ENCODE peak calls at places on chromosome 16, in five cellular contexts. One of them, this sample, is unnamed.

GRCh38 chr16:20695024-20695423 is 2.5 kb downstream of the ACSM1 start:
- DNase-seq in CD8-positive, alpha-beta memory T cell: no peak
- DNase-seq in mammary epithelial cell: no peak
- DNase-seq in lower leg skin: no peak
- DNase-seq in AG10803: no peak
- DNase-seq in this sample: no peak

GRCh38 chr16:8712589-8713361 is 38.4 kb downstream of the ABAT start:
- DNase-seq in CD8-positive, alpha-beta memory T cell: no peak
- DNase-seq in mammary epithelial cell: no peak
- DNase-seq in lower leg skin: no peak
- DNase-seq in AG10803: no peak
- DNase-seq in this sample: no peak

GRCh38 chr16:74748710-74749073 is 25.9 kb downstream of the FA2H start:
- DNase-seq in CD8-positive, alpha-beta memory T cell: no peak
- DNase-seq in mammary epithelial cell: no peak
- DNase-seq in lower leg skin: no peak
- DNase-seq in AG10803: no peak
- DNase-seq in this sample: no peak

GRCh38 chr16:57343131-57343731 is 15.4 kb upstream of the CCL22 start:
- DNase-seq in CD8-positive, alpha-beta memory T cell: no peak
- DNase-seq in mammary epithelial cell: no peak
- DNase-seq in lower leg skin: peak
- DNase-seq in AG10803: no peak
- DNase-seq in this sample: no peak

GRCh38 chr16:66858740-66859396 is 14.7 kb downstream of the CA7 start:
- DNase-seq in CD8-positive, alpha-beta memory T cell: no peak
- DNase-seq in mammary epithelial cell: peak
- DNase-seq in lower leg skin: no peak
- DNase-seq in AG10803: peak
- DNase-seq in this sample: no peak

GRCh38 chr16:55302635-55303034 is 21.4 kb upstream of the IRX6 start:
- DNase-seq in CD8-positive, alpha-beta memory T cell: no peak
- DNase-seq in mammary epithelial cell: no peak
- DNase-seq in lower leg skin: no peak
- DNase-seq in AG10803: no peak
- DNase-seq in this sample: no peak

GRCh38 chr16:2424061-2425007 is 4.9 kb upstream of the CCNF start:
- DNase-seq in CD8-positive, alpha-beta memory T cell: no peak
- DNase-seq in mammary epithelial cell: no peak
- DNase-seq in lower leg skin: no peak
- DNase-seq in AG10803: no peak
- DNase-seq in this sample: no peak

GRCh38 chr16:77383606-77384187 is 51.1 kb downstream of the ADAMTS18 start:
- DNase-seq in CD8-positive, alpha-beta memory T cell: no peak
- DNase-seq in mammary epithelial cell: no peak
- DNase-seq in lower leg skin: no peak
- DNase-seq in AG10803: no peak
- DNase-seq in this sample: no peak

GRCh38 chr16:65534121-65534528 is 412.3 kb upstream of the CDH11 start:
- DNase-seq in CD8-positive, alpha-beta memory T cell: no peak
- DNase-seq in mammary epithelial cell: peak
- DNase-seq in lower leg skin: no peak
- DNase-seq in AG10803: peak
- DNase-seq in this sample: no peak

GRCh38 chr16:86952769-86953168 is 364.4 kb downstream of the C16orf95 start:
- DNase-seq in CD8-positive, alpha-beta memory T cell: no peak
- DNase-seq in mammary epithelial cell: peak
- DNase-seq in lower leg skin: no peak
- DNase-seq in AG10803: no peak
- DNase-seq in this sample: no peak

GRCh38 chr16:13108126-13108525 is 206.7 kb downstream of the SHISA9 start:
- DNase-seq in CD8-positive, alpha-beta memory T cell: no peak
- DNase-seq in mammary epithelial cell: peak
- DNase-seq in lower leg skin: no peak
- DNase-seq in AG10803: no peak
- DNase-seq in this sample: no peak

GRCh38 chr16:72658888-72659717 is 388.8 kb downstream of the ZFHX3 start:
- DNase-seq in CD8-positive, alpha-beta memory T cell: no peak
- DNase-seq in mammary epithelial cell: no peak
- DNase-seq in lower leg skin: no peak
- DNase-seq in AG10803: peak
- DNase-seq in this sample: no peak

GRCh38 chr16:50932348-50932916 is 190.5 kb downstream of the CYLD start:
- DNase-seq in CD8-positive, alpha-beta memory T cell: no peak
- DNase-seq in mammary epithelial cell: no peak
- DNase-seq in lower leg skin: no peak
- DNase-seq in AG10803: no peak
- DNase-seq in this sample: no peak

GRCh38 chr16:30137897-30138296 is 14.9 kb upstream of the MAPK3 start:
- DNase-seq in CD8-positive, alpha-beta memory T cell: no peak
- DNase-seq in mammary epithelial cell: no peak
- DNase-seq in lower leg skin: no peak
- DNase-seq in AG10803: no peak
- DNase-seq in this sample: no peak

GRCh38 chr16:68642436-68643064 is 2.6 kb upstream of the CDH3 start:
- DNase-seq in CD8-positive, alpha-beta memory T cell: no peak
- DNase-seq in mammary epithelial cell: peak
- DNase-seq in lower leg skin: no peak
- DNase-seq in AG10803: no peak
- DNase-seq in this sample: no peak

GRCh38 chr16:75702247-75702646 is 986 bp upstream of the DUXB start:
- DNase-seq in CD8-positive, alpha-beta memory T cell: no peak
- DNase-seq in mammary epithelial cell: peak
- DNase-seq in lower leg skin: no peak
- DNase-seq in AG10803: no peak
- DNase-seq in this sample: no peak

GRCh38 chr16:23257682-23258081 is 44.4 kb upstream of the SCNN1B start:
- DNase-seq in CD8-positive, alpha-beta memory T cell: no peak
- DNase-seq in mammary epithelial cell: peak
- DNase-seq in lower leg skin: peak
- DNase-seq in AG10803: no peak
- DNase-seq in this sample: no peak

GRCh38 chr16:88701541-88702363 is 4.5 kb downstream of the RNF166 start:
- DNase-seq in CD8-positive, alpha-beta memory T cell: no peak
- DNase-seq in mammary epithelial cell: no peak
- DNase-seq in lower leg skin: no peak
- DNase-seq in AG10803: no peak
- DNase-seq in this sample: no peak

GRCh38 chr16:88700636-88701482 is 5.3 kb downstream of the RNF166 start:
- DNase-seq in CD8-positive, alpha-beta memory T cell: peak
- DNase-seq in mammary epithelial cell: no peak
- DNase-seq in lower leg skin: peak
- DNase-seq in AG10803: peak
- DNase-seq in this sample: peak

GRCh38 chr16:88698694-88699045 is 7.5 kb downstream of the RNF166 start:
- DNase-seq in CD8-positive, alpha-beta memory T cell: no peak
- DNase-seq in mammary epithelial cell: no peak
- DNase-seq in lower leg skin: no peak
- DNase-seq in AG10803: no peak
- DNase-seq in this sample: no peak

GRCh38 chr16:88699180-88699579 is 7.0 kb downstream of the RNF166 start:
- DNase-seq in CD8-positive, alpha-beta memory T cell: no peak
- DNase-seq in mammary epithelial cell: no peak
- DNase-seq in lower leg skin: no peak
- DNase-seq in AG10803: no peak
- DNase-seq in this sample: no peak

GRCh38 chr16:88700322-88700635 is 5.9 kb downstream of the RNF166 start:
- DNase-seq in CD8-positive, alpha-beta memory T cell: no peak
- DNase-seq in mammary epithelial cell: no peak
- DNase-seq in lower leg skin: no peak
- DNase-seq in AG10803: no peak
- DNase-seq in this sample: no peak
- H3K4me3 ChIP-seq in CD8-positive, alpha-beta memory T cell: peak
- H3K4me3 ChIP-seq in mammary epithelial cell: no peak
- H3K4me3 ChIP-seq in lower leg skin: no peak
- H3K4me3 ChIP-seq in AG10803: no peak
- H3K4me3 ChIP-seq in this sample: no peak

GRCh38 chr16:81651758-81652718 is 127.1 kb upstream of the PLCG2 start:
- DNase-seq in CD8-positive, alpha-beta memory T cell: no peak
- DNase-seq in mammary epithelial cell: no peak
- DNase-seq in lower leg skin: no peak
- DNase-seq in AG10803: no peak
- DNase-seq in this sample: no peak
- H3K4me3 ChIP-seq in CD8-positive, alpha-beta memory T cell: no peak
- H3K4me3 ChIP-seq in mammary epithelial cell: no peak
- H3K4me3 ChIP-seq in lower leg skin: no peak
- H3K4me3 ChIP-seq in AG10803: no peak
- H3K4me3 ChIP-seq in this sample: no peak

GRCh38 chr16:70432800-70433455 is 6.0 kb downstream of the ST3GAL2 start:
- DNase-seq in CD8-positive, alpha-beta memory T cell: no peak
- DNase-seq in mammary epithelial cell: no peak
- DNase-seq in lower leg skin: no peak
- DNase-seq in AG10803: no peak
- DNase-seq in this sample: no peak
- H3K4me3 ChIP-seq in CD8-positive, alpha-beta memory T cell: no peak
- H3K4me3 ChIP-seq in mammary epithelial cell: no peak
- H3K4me3 ChIP-seq in lower leg skin: no peak
- H3K4me3 ChIP-seq in AG10803: no peak
- H3K4me3 ChIP-seq in this sample: no peak

GRCh38 chr16:52068447-52069074 is 478.4 kb downstream of the TOX3 start:
- DNase-seq in CD8-positive, alpha-beta memory T cell: no peak
- DNase-seq in mammary epithelial cell: peak
- DNase-seq in lower leg skin: no peak
- DNase-seq in AG10803: peak
- DNase-seq in this sample: peak
- H3K4me3 ChIP-seq in CD8-positive, alpha-beta memory T cell: no peak
- H3K4me3 ChIP-seq in mammary epithelial cell: no peak
- H3K4me3 ChIP-seq in lower leg skin: no peak
- H3K4me3 ChIP-seq in AG10803: no peak
- H3K4me3 ChIP-seq in this sample: no peak

DNA sequence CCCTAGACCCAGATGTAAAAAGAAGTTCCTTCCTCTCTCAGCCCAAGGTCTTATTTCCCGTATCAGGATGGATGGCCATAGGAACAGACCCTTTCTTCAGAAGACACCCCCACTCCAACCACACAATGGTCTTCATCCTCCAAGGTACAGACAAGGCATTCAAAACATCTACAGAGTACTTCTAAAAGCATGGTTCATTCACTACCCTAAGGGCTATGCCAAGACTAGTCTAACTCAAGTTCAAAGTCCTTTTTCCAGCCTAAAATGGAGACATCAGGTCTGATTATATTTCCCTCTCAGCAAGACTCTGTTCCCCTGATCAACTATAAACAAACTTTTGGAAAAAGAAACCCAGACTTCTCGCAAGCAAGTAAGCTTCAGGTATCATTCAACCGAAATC is 388.9 kb downstream of the NPIPA8 start:
- DNase-seq in CD8-positive, alpha-beta memory T cell: no peak
- DNase-seq in mammary epithelial cell: no peak
- DNase-seq in lower leg skin: no peak
- DNase-seq in AG10803: no peak
- DNase-seq in this sample: no peak
- H3K4me3 ChIP-seq in CD8-positive, alpha-beta memory T cell: no peak
- H3K4me3 ChIP-seq in mammary epithelial cell: no peak
- H3K4me3 ChIP-seq in lower leg skin: no peak
- H3K4me3 ChIP-seq in AG10803: no peak
- H3K4me3 ChIP-seq in this sample: no peak

GRCh38 chr16:46971271-46971670 is 2.2 kb downstream of the DNAJA2 start:
- DNase-seq in CD8-positive, alpha-beta memory T cell: no peak
- DNase-seq in mammary epithelial cell: no peak
- DNase-seq in lower leg skin: no peak
- DNase-seq in AG10803: no peak
- DNase-seq in this sample: no peak
- H3K4me3 ChIP-seq in CD8-positive, alpha-beta memory T cell: no peak
- H3K4me3 ChIP-seq in mammary epithelial cell: no peak
- H3K4me3 ChIP-seq in lower leg skin: no peak
- H3K4me3 ChIP-seq in AG10803: no peak
- H3K4me3 ChIP-seq in this sample: no peak

DNA sequence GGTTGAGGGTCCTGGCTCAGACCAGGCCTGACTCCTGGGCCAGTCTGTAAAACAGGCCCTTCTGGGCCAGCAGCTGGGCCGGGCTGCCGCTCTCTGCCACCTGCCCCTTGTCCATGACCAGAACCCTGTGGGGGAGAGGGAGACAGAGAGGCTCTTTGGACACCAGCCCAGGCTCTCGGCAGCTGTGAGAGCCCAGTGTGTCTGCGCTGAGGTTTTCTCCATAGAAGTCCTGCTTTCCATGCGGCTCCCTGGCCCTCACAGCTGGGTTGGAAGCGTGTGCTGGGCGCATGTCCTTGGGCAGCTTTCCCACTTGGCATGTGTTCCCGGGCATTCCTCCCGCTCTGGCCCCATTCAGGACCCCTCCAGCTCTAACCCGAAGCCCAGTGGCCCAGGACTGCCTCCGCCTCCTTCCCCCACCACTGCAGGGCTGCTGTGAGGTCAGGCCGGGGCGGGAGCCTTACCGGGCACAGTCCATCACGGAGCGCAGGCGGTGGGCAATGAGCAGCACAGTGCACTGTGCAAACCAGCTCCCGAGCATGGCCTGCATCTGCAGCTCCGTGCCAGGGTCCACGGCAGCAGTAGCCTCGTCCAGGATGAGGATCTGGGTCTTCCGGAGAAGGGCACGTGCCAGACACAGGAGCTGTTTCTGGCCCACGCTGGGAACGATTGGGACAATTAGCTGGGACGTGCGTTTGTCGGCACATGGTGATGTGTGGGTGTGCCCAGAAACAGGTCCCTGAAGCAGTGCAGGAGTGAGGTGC is 73.0 kb downstream of the ABCC6 start:
- DNase-seq in CD8-positive, alpha-beta memory T cell: no peak
- DNase-seq in mammary epithelial cell: no peak
- DNase-seq in lower leg skin: no peak
- DNase-seq in AG10803: peak
- DNase-seq in this sample: no peak
- H3K4me3 ChIP-seq in CD8-positive, alpha-beta memory T cell: no peak
- H3K4me3 ChIP-seq in mammary epithelial cell: no peak
- H3K4me3 ChIP-seq in lower leg skin: no peak
- H3K4me3 ChIP-seq in AG10803: no peak
- H3K4me3 ChIP-seq in this sample: no peak

This sample was measured in retinal pigment epithelial cell.